ENCODE peak calls at places on chromosome 10, in nine cellular contexts. D, V, S, B, Y, H, C, J and Q are unnamed samples.
A peak's percentile ranks its signal among the peaks of the same experiment; 100 is the strongest.

GRCh38 chr10:62327897-62328296 is 46.3 kb upstream of the ZNF365 start:
- DNase-seq in D (no peak), V (no peak), S (peak; percentile 35), B (no peak), Y (no peak), H (no peak), C (no peak), J (no peak), Q (no peak)

GRCh38 chr10:113151178-113151577 is 201.1 kb downstream of the TCF7L2 start:
- DNase-seq in D (no peak), V (no peak), S (no peak), B (no peak), Y (no peak), H (no peak), C (no peak), J (no peak), Q (no peak)

GRCh38 chr10:23540401-23540800 is 101.5 kb downstream of the OTUD1 start:
- DNase-seq in D (no peak), V (no peak), S (no peak), B (no peak), Y (no peak), H (no peak), C (no peak), J (no peak), Q (no peak)

GRCh38 chr10:28127881-28128280 is 129.0 kb upstream of the ODAD2 start:
- DNase-seq in D (no peak), V (no peak), S (no peak), B (no peak), Y (no peak), H (no peak), C (no peak), J (no peak), Q (no peak)

GRCh38 chr10:44017483-44018145 is 367.3 kb downstream of the CXCL12 start:
- DNase-seq in D (no peak), V (no peak), S (no peak), B (no peak), Y (no peak), H (no peak), C (peak; percentile 43), J (no peak), Q (no peak)

GRCh38 chr10:85604136-85604725 is 762.4 kb downstream of the GRID1 start:
- DNase-seq in D (no peak), V (no peak), S (no peak), B (no peak), Y (no peak), H (no peak), C (no peak), J (no peak), Q (no peak)

GRCh38 chr10:97861351-97861750 is 11.7 kb downstream of the GOLGA7B start:
- DNase-seq in D (peak; percentile 55), V (peak; percentile 88), S (peak; percentile 89), B (no peak), Y (no peak), H (no peak), C (no peak), J (no peak), Q (no peak)

GRCh38 chr10:131500181-131500580 is 188.7 kb upstream of the TCERG1L start:
- DNase-seq in D (no peak), V (no peak), S (no peak), B (no peak), Y (no peak), H (no peak), C (no peak), J (no peak), Q (no peak)

GRCh38 chr10:97154162-97154561 is 31.6 kb downstream of the SLIT1 start:
- DNase-seq in D (no peak), V (no peak), S (no peak), B (no peak), Y (no peak), H (no peak), C (no peak), J (no peak), Q (no peak)

GRCh38 chr10:69876931-69877330 is 75.2 kb downstream of the COL13A1 start:
- DNase-seq in D (no peak), V (no peak), S (no peak), B (no peak), Y (no peak), H (no peak), C (no peak), J (no peak), Q (no peak)
- TF ChIP-seq CTCF in D (no peak), V (no peak), S (no peak), B (no peak), Y (no peak), H (no peak), C (no peak), J (no peak), Q (no peak)

GRCh38 chr10:116017405-116017804 is 255.6 kb downstream of the GFRA1 start:
- DNase-seq in D (no peak), V (no peak), S (no peak), B (no peak), Y (no peak), H (no peak), C (no peak), J (no peak), Q (no peak)
- TF ChIP-seq CTCF in D (no peak), V (no peak), S (no peak), B (no peak), Y (no peak), H (no peak), C (no peak), J (no peak), Q (no peak)

DNA sequence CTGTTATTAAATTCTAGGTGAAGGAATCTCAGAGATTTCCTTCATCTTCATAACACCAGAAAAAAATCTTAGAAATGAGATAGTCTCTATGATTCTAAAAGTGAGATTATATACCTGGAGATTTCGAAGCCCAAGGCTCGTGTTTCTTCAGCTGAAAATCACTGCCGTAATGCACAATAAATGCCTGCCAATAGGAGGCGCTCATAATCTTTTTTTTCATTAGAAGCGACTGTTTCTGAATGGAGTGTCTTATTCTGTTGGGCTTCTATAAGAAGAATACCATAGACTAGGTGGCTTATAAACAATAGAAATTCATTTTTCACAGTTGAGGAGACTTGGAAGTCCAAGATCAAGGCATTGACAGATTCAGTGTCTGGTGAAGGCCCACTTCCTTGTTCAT is 294.7 kb downstream of the PRKG1 start:
- DNase-seq in D (no peak), V (no peak), S (no peak), B (no peak), Y (no peak), H (no peak), C (no peak), J (no peak), Q (no peak)
- TF ChIP-seq CTCF in D (no peak), V (no peak), S (peak; percentile 58), B (no peak), Y (no peak), H (no peak), C (no peak), J (no peak), Q (peak; percentile 8)

GRCh38 chr10:19347592-19347991 is 299.0 kb downstream of the MALRD1 start:
- DNase-seq in D (no peak), V (no peak), S (no peak), B (no peak), Y (no peak), H (no peak), C (no peak), J (no peak), Q (no peak)
- TF ChIP-seq CTCF in D (no peak), V (no peak), S (peak; percentile 47), B (no peak), Y (no peak), H (no peak), C (no peak), J (no peak), Q (peak; percentile 23)

DNA sequence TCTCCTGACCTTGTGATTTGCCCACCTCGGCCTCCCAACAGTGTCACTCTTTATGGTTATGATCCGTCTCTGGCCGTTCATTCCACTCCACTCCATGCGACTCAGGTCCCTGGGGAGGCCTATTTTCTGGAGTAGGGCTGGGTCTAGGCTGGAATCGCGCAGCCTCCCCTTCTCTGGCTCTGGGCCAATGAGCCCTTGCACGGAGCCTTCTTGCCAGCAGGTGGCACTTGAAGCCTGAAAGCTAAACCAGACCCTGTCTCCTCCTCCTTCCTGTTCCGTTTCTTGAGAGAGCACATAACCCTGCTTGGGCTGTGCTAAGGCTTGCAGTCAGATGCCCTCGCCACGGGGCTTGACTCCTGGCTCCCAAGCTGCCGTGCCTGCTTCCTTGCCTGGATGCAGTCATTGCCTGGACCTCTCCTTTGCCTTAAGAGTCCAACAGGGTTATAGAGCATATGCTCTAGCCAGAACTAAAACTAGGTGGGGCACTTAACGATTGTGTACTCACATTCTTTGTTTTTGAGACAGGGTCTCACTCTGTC is 9.6 kb upstream of the DNAJB12 start:
- DNase-seq in D (peak; percentile 83), V (peak; percentile 88), S (peak; percentile 92), B (peak; percentile 83), Y (peak; percentile 89), H (peak; percentile 92), C (peak; percentile 89), J (peak; percentile 86), Q (peak; percentile 45)
- TF ChIP-seq CTCF in D (peak; percentile 98), V (peak; percentile 89), S (peak; percentile 96), B (peak; percentile 80), Y (peak; percentile 97), H (peak; percentile 88), C (peak; percentile 94), J (peak; percentile 68), Q (peak; percentile 97)

DNA sequence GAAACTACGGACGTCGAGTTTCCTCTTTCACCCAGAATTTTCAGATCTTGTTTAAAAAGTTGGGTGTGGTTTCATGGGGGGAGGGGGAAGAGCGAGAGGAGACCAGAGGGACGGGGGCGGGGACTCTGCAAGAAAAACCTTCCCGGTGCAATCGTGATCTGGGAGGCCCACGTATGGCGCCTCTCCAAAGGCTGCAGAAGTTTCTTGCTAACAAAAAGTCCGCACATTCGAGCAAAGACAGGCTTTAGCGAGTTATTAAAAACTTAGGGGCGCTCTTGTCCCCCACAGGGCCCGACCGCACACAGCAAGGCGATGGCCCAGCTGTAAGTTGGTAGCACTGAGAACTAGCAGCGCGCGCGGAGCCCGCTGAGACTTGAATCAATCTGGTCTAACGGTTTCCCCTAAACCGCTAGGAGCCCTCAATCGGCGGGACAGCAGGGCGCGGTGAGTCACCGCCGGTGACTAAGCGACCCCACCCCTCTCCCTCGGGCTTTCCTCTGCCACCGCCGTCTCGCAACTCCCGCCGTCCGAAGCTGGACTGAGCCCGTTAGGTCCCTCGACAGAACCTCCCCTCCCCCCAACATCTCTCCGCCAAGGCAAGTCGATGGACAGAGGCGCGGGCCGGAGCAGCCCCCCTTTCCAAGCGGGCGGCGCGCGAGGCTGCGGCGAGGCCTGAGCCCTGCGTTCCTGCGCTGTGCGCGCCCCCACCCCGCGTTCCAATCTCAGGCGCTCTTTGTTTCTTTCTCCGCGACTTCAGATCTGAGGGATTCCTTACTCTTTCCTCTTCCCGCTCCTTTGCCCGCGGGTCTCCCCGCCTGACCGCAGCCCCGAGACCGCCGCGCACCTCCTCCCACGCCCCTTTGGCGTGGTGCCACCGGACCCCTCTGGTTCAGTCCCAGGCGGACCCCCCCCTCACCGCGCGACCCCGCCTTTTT is at the start of gene VIM:
- DNase-seq in D (peak; percentile 88), V (peak; percentile 91), S (peak; percentile 98), B (peak; percentile 86), Y (peak; percentile 92), H (peak; percentile 98), C (peak; percentile 97), J (peak; percentile 91), Q (no peak)
- TF ChIP-seq CTCF in D (peak; percentile 24), V (no peak), S (peak; percentile 9), B (no peak), Y (peak; percentile 48), H (no peak), C (peak; percentile 26), J (no peak), Q (no peak)

GRCh38 chr10:89414879-89415821 is 782 bp downstream of the IFIT5 start:
- DNase-seq in D (no peak), V (peak; percentile 49), S (peak; percentile 27), B (peak; percentile 28), Y (peak; percentile 46), H (no peak), C (peak; percentile 55), J (peak; percentile 47), Q (no peak)
- TF ChIP-seq CTCF in D (no peak), V (no peak), S (no peak), B (no peak), Y (no peak), H (no peak), C (peak; percentile 24), J (no peak), Q (no peak)